ENCODE peak calls at places on chromosomes 13 and 19, in eight cellular contexts. V, C, J, R, B, F, Z and D are unnamed samples.

GRCh38 chr13:30705672-30706071 is 29.7 kb upstream of the ALOX5AP start:
- DNase-seq in V (no peak), C (no peak), J (no peak), R (no peak), B (no peak), F (no peak), Z (no peak), D (no peak)

GRCh38 chr19:51948979-51949378 is 21.7 kb downstream of the ZNF613 start:
- DNase-seq in V (no peak), C (no peak), J (no peak), R (peak; percentile 23), B (no peak), F (no peak), Z (peak; percentile 16), D (peak; percentile 22)

GRCh38 chr13:113148407-113148806 is 10.0 kb upstream of the PROZ start:
- DNase-seq in V (no peak), C (no peak), J (no peak), R (no peak), B (no peak), F (no peak), Z (no peak), D (no peak)

GRCh38 chr19:47428177-47428894 is 9.0 kb upstream of the MEIS3 start:
- DNase-seq in V (peak; percentile 92), C (peak; percentile 99), J (peak; percentile 100), R (peak; percentile 98), B (peak; percentile 71), F (peak; percentile 82), Z (peak; percentile 98), D (peak; percentile 20)

GRCh38 chr19:1158885-1159448 is 15.1 kb downstream of the SBNO2 start:
- DNase-seq in V (no peak), C (no peak), J (no peak), R (no peak), B (no peak), F (peak; percentile 49), Z (no peak), D (no peak)

GRCh38 chr19:21127898-21128297 is 13.9 kb upstream of the ZNF431 start:
- DNase-seq in V (no peak), C (no peak), J (no peak), R (no peak), B (no peak), F (no peak), Z (no peak), D (no peak)

GRCh38 chr13:107043016-107043957 is 475.4 kb upstream of the ARGLU1 start:
- DNase-seq in V (no peak), C (no peak), J (no peak), R (peak; percentile 34), B (no peak), F (no peak), Z (peak; percentile 86), D (no peak)

GRCh38 chr13:48001127-48001881 is at the start of gene SUCLA2:
- DNase-seq in V (peak; percentile 65), C (peak; percentile 77), J (peak; percentile 88), R (peak; percentile 82), B (peak; percentile 90), F (peak; percentile 95), Z (peak; percentile 57), D (peak; percentile 81)

GRCh38 chr13:21675095-21676007 is 4.5 kb downstream of the FGF9 start:
- DNase-seq in V (no peak), C (no peak), J (no peak), R (no peak), B (no peak), F (peak; percentile 57), Z (no peak), D (no peak)

GRCh38 chr19:55279376-55279772 is 536 bp downstream of the HSPBP1 start:
- DNase-seq in V (no peak), C (no peak), J (no peak), R (no peak), B (no peak), F (no peak), Z (no peak), D (no peak)

GRCh38 chr19:55277494-55277893 is 2.4 kb downstream of the HSPBP1 start:
- DNase-seq in V (no peak), C (no peak), J (no peak), R (no peak), B (no peak), F (no peak), Z (no peak), D (no peak)

GRCh38 chr19:55279773-55280643 is at the start of gene HSPBP1:
- DNase-seq in V (peak; percentile 84), C (peak; percentile 95), J (peak; percentile 96), R (peak; percentile 91), B (peak; percentile 94), F (peak; percentile 94), Z (peak; percentile 90), D (peak; percentile 78)

GRCh38 chr19:55276720-55277430 is 3.0 kb downstream of the HSPBP1 start:
- DNase-seq in V (no peak), C (no peak), J (no peak), R (no peak), B (no peak), F (no peak), Z (no peak), D (no peak)

GRCh38 chr19:55278391-55279135 is 1.3 kb downstream of the HSPBP1 start:
- DNase-seq in V (no peak), C (no peak), J (no peak), R (no peak), B (no peak), F (no peak), Z (no peak), D (no peak)
- H3K27ac ChIP-seq in V (no peak overlapping the region), C (no peak overlapping the region), J (no peak overlapping the region), R (no peak overlapping the region), B (no peak overlapping the region), F (no peak overlapping the region), Z (no peak overlapping the region), D (no peak overlapping the region)

DNA sequence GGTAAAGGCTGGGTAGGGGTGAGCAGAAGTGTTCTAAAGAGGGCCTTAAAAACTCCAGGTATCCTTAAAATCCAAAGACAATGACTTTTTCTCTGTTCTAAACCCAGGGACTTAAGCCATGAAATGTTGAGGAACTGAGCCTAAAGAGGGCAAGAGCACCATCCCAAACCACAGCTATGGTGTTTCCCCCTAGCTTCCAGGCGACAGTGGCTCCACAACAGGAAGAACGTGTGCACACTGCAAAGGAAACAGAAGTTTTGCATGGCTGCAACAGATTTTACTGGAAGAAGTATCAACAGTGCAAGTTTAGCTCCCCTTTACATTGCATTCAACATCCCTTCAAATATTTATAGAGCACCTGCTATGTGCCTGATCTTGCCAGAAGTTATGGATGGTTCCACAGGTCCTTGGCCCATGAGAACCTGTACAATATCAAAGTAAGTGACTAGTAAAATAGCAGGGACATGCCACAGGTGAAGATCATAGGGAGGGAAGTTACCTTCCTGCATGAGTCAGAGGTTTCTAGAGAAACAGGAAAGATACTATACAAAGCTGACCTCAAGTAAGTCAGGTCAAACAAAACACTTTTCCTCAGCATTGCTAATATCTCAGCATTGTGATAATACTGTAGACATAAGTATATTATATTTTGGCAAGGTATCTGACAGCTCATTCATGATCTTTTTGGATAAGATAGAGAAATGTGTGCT is 8.4 kb upstream of the KCTD12 start:
- DNase-seq in V (no peak), C (no peak), J (no peak), R (no peak), B (no peak), F (no peak), Z (no peak), D (no peak)
- H3K27ac ChIP-seq in V (no peak overlapping the region), C (no peak overlapping the region), J (no peak overlapping the region), R (no peak overlapping the region), B (no peak overlapping the region), F (no peak overlapping the region), Z (no peak overlapping the region), D (no peak overlapping the region)

DNA sequence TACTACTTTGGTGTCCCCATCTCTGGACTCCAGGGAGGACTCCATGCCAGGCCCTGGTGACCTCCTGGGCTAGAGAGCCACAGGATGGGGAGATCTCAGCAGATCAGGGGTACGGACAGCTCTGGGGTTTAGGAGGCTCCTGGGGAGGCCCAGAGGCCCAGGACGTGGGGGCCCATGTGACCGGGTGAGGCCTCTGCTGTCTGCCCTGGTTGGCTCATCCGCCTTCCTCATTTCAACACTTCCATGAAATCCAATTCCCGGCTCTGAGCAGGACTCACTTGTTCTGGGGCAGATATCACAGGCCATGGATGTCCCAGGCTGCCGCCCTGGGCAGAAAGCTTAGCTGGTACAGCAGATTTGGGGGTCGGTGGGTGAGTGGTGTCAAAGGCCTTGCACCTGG is 1.1 kb upstream of the PRAM1 start:
- DNase-seq in V (no peak), C (no peak), J (no peak), R (no peak), B (no peak), F (no peak), Z (no peak), D (no peak)
- H3K27ac ChIP-seq in V (no peak overlapping the region), C (no peak overlapping the region), J (no peak overlapping the region), R (no peak overlapping the region), B (peak overlapping the region; percentile 44), F (no peak overlapping the region), Z (no peak overlapping the region), D (no peak overlapping the region)

DNA sequence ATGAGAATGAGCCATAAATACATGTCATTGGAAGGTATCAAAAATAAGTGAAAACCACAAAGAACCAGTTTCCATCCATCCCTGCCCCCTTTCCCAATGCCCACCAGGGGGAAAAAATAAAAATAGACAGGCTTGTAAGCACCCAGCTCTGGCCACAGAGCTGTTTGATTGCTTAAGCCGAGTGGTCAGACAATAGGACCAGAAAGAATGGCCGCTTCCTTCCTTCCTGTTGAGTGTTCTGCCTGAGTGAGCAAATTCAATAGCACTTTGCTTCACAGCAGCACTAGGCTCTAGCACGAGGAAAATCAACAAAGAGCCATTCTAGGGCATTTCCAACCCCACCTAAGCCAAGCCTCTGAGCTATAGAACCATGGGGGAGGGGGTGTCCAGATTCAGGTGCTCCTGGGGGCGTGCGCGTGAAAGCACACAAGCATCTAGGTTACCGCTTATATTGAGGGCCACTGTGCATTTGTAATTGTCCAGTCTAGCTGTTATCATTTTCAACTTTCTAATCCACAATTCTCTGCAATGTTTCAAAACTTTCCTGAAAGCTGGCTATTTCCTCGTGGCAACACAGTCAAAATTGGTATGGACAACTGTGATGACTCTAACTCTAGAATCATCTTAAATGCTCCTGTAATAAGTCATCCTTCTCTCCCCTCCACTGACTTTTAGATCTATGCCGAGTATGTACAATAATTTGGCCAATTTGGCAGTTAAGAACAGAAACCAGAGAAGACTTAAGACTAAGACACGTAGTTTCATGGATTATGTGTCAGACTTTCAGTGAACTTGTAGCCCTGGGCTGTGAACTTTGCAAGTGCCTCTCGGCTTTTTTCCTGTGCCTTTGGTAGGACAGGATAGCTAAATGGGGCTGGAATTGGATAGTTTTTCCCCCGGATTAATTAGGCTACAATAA is 64.3 kb downstream of the SPRY2 start:
- DNase-seq in V (no peak), C (no peak), J (no peak), R (peak; percentile 23), B (no peak), F (no peak), Z (peak; percentile 71), D (no peak)
- H3K27ac ChIP-seq in V (no peak overlapping the region), C (no peak overlapping the region), J (peak overlapping the region; percentile 83), R (no peak overlapping the region), B (no peak overlapping the region), F (no peak overlapping the region), Z (peak overlapping the region; percentile 37), D (no peak overlapping the region)

DNA sequence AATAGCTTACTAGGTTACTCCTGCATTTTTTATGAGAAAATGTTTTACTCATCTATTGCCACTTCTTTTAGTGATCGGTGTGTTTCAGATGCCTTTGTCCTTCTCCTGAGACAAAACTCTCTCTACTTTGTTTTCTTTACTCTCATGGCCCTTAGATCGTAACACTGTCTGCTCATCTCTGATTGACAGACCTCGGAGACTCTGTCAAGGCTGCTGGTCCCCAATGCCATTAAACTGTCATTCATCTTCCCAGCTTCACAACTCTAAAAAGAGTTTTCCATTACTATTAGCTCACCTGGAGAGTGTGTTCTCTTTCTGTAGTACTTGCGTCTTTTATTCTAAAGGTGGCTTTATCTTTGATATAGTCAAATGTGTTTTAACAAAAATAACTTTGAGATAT is 765.2 kb downstream of the SLITRK1 start:
- DNase-seq in V (no peak), C (no peak), J (no peak), R (no peak), B (no peak), F (no peak), Z (no peak), D (no peak)
- H3K27ac ChIP-seq in V (no peak overlapping the region), C (no peak overlapping the region), J (peak overlapping the region; percentile 4), R (no peak overlapping the region), B (no peak overlapping the region), F (no peak overlapping the region), Z (no peak overlapping the region), D (no peak overlapping the region)